ENCODE peak calls at places on chromosomes 12 and 14, in six cellular contexts. H is psoas muscle; I is astrocyte of the spinal cord; D is stomach; Z is tibial artery; X is CD8-positive, alpha-beta T cell. C is an unnamed sample.

GRCh38 chr12:124687695-124688301 is 120.4 kb upstream of the NCOR2 start:
- DNase-seq in I (peak), D (no peak), Z (no peak), X (peak), H (no peak), C (no peak)

GRCh38 chr12:25459541-25459951 is 93.5 kb downstream of the LMNTD1 start:
- DNase-seq in I (no peak), D (no peak), Z (no peak), H (no peak), X (no peak), C (peak)

GRCh38 chr14:30808576-30808975 is 65.8 kb upstream of the COCH start:
- DNase-seq in D (no peak), X (no peak), I (peak), Z (no peak), H (no peak), C (no peak)

GRCh38 chr12:114691810-114692557 is 8.0 kb upstream of the TBX3 start:
- DNase-seq in Z (no peak), X (no peak), D (no peak), I (no peak), H (no peak), C (no peak)

GRCh38 chr14:39956372-39956771 is 524.1 kb upstream of the FBXO33 start:
- DNase-seq in Z (no peak), H (no peak), I (no peak), D (no peak), X (no peak), C (no peak)

GRCh38 chr14:96085369-96085768 is 46.2 kb downstream of the C14orf132 start:
- DNase-seq in X (no peak), D (no peak), I (no peak), Z (no peak), H (no peak), C (no peak)

GRCh38 chr12:127174881-127175280 is 1092.1 kb upstream of the TMEM132C start:
- DNase-seq in H (no peak), Z (no peak), D (no peak), X (no peak), I (no peak), C (no peak)

GRCh38 chr14:105384605-105385321 is 13.6 kb upstream of the TEX22 start:
- DNase-seq in D (no peak), Z (no peak), H (no peak), I (no peak), X (no peak), C (peak)

GRCh38 chr14:52018252-52018651 is 28.9 kb downstream of the RTRAF start:
- DNase-seq in D (no peak), H (no peak), X (no peak), Z (no peak), I (no peak), C (no peak)

GRCh38 chr14:56273151-56273550 is 154.9 kb downstream of the PELI2 start:
- DNase-seq in I (peak), X (no peak), Z (no peak), D (no peak), H (peak), C (no peak)

GRCh38 chr12:107760207-107760816 is 625 bp downstream of the PRDM4 start:
- DNase-seq in Z (peak), I (no peak), H (no peak), X (peak), D (no peak), C (peak)

GRCh38 chr14:96797943-96798349 is 764 bp downstream of the VRK1 start:
- DNase-seq in D (no peak), I (no peak), X (no peak), H (no peak), Z (no peak), C (no peak)

GRCh38 chr12:124774462-124775167 is 89.0 kb downstream of the SCARB1 start:
- DNase-seq in I (peak), X (peak), Z (no peak), D (no peak), H (no peak), C (peak)

GRCh38 chr12:105256921-105257320 is 20.9 kb upstream of the APPL2 start:
- DNase-seq in D (no peak), H (no peak), Z (no peak), I (peak), X (no peak), C (no peak)

GRCh38 chr14:43898709-43899108 is 608.4 kb downstream of the FSCB start:
- DNase-seq in X (no peak), H (no peak), Z (no peak), I (no peak), D (no peak), C (no peak)

GRCh38 chr14:35921745-35922144 is 95.6 kb downstream of the BRMS1L start:
- DNase-seq in X (no peak), D (no peak), I (no peak), Z (no peak), H (no peak), C (no peak)

GRCh38 chr14:92460541-92460915 is 53.1 kb upstream of the RIN3 start:
- DNase-seq in H (no peak), X (no peak), D (peak), Z (no peak), I (no peak), C (no peak)

GRCh38 chr14:52776816-52777215 is 14.6 kb downstream of the GNPNAT1 start:
- DNase-seq in I (no peak), D (no peak), H (no peak), Z (no peak), X (no peak), C (no peak)

GRCh38 chr14:104863131-104863862 is 1.8 kb upstream of the CEP170B start:
- DNase-seq in Z (no peak), X (no peak), H (peak), D (no peak), I (no peak), C (no peak)

GRCh38 chr12:91339106-91339505 is 156.5 kb upstream of the DCN start:
- DNase-seq in I (no peak), D (no peak), H (no peak), X (no peak), Z (no peak), C (no peak)

GRCh38 chr12:125149160-125150108 is 84.2 kb downstream of the AACS start:
- DNase-seq in D (peak), H (no peak), X (no peak), I (no peak), Z (no peak), C (no peak)

GRCh38 chr14:24368562-24369252 is 723 bp downstream of the NFATC4 start:
- DNase-seq in H (peak), Z (peak), X (peak), D (no peak), I (peak), C (no peak)

GRCh38 chr12:92597118-92597517 is 105.7 kb upstream of the PLEKHG7 start:
- DNase-seq in D (no peak), Z (no peak), H (no peak), X (no peak), I (no peak), C (no peak)

GRCh38 chr14:97456958-97457357 is 659.8 kb downstream of the VRK1 start:
- DNase-seq in I (no peak), X (peak), D (no peak), H (no peak), Z (no peak), C (no peak)

GRCh38 chr12:45730842-45731336 is 1.4 kb downstream of the ARID2 start:
- DNase-seq in I (peak), H (no peak), Z (no peak), X (peak), D (no peak), C (no peak)

GRCh38 chr14:23114669-23115491 is 4.2 kb downstream of the CEBPE start:
- DNase-seq in Z (no peak), X (no peak), H (peak), I (peak), D (no peak), C (peak)

GRCh38 chr12:84874125-84874824 is 38.3 kb downstream of the SLC6A15 start:
- DNase-seq in H (no peak), I (peak), Z (no peak), D (no peak), X (no peak), C (no peak)

GRCh38 chr14:91175802-91176201 is 61.9 kb downstream of the DGLUCY start:
- DNase-seq in I (no peak), D (no peak), Z (no peak), H (no peak), X (no peak), C (no peak)

GRCh38 chr12:115101518-115101917 is 417.5 kb upstream of the TBX3 start:
- DNase-seq in Z (no peak), D (no peak), X (no peak), H (no peak), I (no peak), C (no peak)

GRCh38 chr14:45939572-45939971 is 686.6 kb upstream of the MIS18BP1 start:
- DNase-seq in H (no peak), I (no peak), D (no peak), X (no peak), Z (no peak), C (no peak)

GRCh38 chr14:45946251-45946650 is 693.2 kb upstream of the MIS18BP1 start:
- DNase-seq in I (no peak), X (no peak), H (no peak), D (no peak), Z (no peak), C (no peak)

GRCh38 chr14:45940318-45940717 is 687.3 kb upstream of the MIS18BP1 start:
- DNase-seq in D (no peak), I (no peak), Z (no peak), X (no peak), H (no peak), C (no peak)
- TF ChIP-seq CTCF in D (no peak), I (no peak), Z (no peak), X (no peak), H (no peak), C (no peak)

GRCh38 chr14:33738029-33738428 is 212.8 kb downstream of the EGLN3 start:
- DNase-seq in Z (no peak), D (no peak), I (no peak), X (no peak), H (no peak), C (no peak)
- TF ChIP-seq CTCF in Z (no peak), D (no peak), I (no peak), X (no peak), H (no peak), C (no peak)

GRCh38 chr14:102975662-102976061 is 53.2 kb downstream of the AMN start:
- DNase-seq in Z (no peak), H (no peak), D (no peak), I (no peak), X (no peak), C (no peak)
- TF ChIP-seq CTCF in Z (no peak), H (no peak), D (no peak), I (peak), X (no peak), C (no peak)

DNA sequence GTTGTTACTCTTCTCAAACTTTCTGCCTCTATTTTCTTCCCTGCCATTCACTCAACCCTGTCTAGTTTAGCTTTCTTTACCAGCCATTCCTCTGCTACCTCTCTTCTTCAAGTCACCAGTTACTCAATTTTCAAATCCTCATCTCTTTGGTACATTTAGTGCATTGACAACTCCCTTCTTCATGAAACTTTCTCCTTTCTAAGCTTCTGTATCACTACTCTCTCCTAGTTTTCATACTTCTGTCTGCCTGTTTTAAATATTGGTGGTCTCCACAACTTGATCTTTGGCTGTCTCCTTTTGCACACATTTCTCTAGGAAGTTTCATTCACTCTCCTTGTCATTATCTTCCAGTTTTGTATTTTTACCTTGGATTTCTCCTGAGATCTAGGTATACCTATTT is 6.0 kb downstream of the LEMD3 start:
- DNase-seq in Z (no peak), D (no peak), H (no peak), X (no peak), I (no peak), C (no peak)
- TF ChIP-seq CTCF in Z (no peak), D (no peak), H (no peak), X (no peak), I (no peak), C (no peak)

GRCh38 chr14:73723799-73724621 is 9.8 kb upstream of the PNMA1 start:
- DNase-seq in X (no peak), Z (peak), D (peak), I (peak), H (peak), C (no peak)
- TF ChIP-seq CTCF in X (no peak), Z (peak), D (peak), I (peak), H (peak), C (no peak)

GRCh38 chr12:24027352-24027751 is 77.9 kb upstream of the SOX5 start:
- DNase-seq in I (no peak), D (no peak), Z (no peak), H (no peak), X (no peak), C (no peak)
- TF ChIP-seq CTCF in I (no peak), D (no peak), Z (no peak), H (no peak), X (no peak), C (no peak)

GRCh38 chr14:54725998-54726397 is 159.1 kb downstream of the SAMD4A start:
- DNase-seq in X (no peak), I (no peak), H (no peak), Z (no peak), D (no peak), C (no peak)

GRCh38 chr14:54719406-54719805 is 152.5 kb downstream of the SAMD4A start:
- DNase-seq in Z (no peak), I (no peak), D (no peak), X (no peak), H (no peak), C (no peak)

GRCh38 chr14:54724772-54725325 is 157.9 kb downstream of the SAMD4A start:
- DNase-seq in H (no peak), X (no peak), Z (no peak), I (no peak), D (no peak), C (no peak)

GRCh38 chr14:54724123-54724522 is 157.2 kb downstream of the SAMD4A start:
- DNase-seq in D (no peak), I (no peak), Z (no peak), X (no peak), H (no peak), C (no peak)

DNA sequence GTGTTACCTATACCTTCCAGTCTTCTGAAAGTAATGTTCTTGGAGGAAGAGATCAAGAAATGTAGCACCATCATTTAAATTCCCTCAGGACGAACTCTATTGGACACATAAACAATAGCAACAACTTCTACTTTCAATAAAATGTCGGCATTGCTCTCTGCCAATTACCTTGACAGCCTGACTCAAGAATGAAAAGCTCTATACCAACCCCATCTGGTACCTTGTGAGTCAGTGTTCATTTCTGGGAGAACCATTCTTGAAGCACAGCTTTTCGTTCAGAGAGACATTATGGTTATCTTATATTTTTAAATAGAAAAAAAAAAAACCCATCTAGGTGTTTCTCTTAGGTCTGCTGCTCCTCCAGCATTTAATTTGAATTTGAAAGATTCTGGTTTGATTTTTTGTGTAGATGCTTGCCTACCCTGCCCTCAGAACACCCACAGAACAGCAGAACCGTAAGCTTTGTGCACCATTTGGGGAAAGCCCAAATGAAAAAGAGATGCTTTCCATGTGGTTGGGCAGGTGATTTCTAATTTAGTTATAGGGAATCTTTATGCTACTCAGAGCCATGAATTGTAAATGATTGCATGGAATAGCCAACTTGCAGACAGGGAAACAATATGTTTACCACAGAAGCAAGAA is 156.0 kb downstream of the SAMD4A start:
- DNase-seq in X (no peak), Z (no peak), I (peak), D (no peak), H (no peak), C (no peak)
- TF ChIP-seq CTCF in X (no peak), Z (peak), I (peak), D (no peak), H (peak), C (peak)

GRCh38 chr12:95590775-95591174 is 39.5 kb upstream of the USP44 start:
- DNase-seq in H (no peak), I (no peak), D (no peak), X (no peak), Z (no peak), C (no peak)
- TF ChIP-seq CTCF in H (no peak), I (no peak), D (no peak), X (no peak), Z (no peak), C (no peak)

GRCh38 chr12:33609910-33610309 is 170.3 kb upstream of the SYT10 start:
- DNase-seq in D (no peak), H (no peak), Z (no peak), X (no peak), I (no peak), C (no peak)

DNA sequence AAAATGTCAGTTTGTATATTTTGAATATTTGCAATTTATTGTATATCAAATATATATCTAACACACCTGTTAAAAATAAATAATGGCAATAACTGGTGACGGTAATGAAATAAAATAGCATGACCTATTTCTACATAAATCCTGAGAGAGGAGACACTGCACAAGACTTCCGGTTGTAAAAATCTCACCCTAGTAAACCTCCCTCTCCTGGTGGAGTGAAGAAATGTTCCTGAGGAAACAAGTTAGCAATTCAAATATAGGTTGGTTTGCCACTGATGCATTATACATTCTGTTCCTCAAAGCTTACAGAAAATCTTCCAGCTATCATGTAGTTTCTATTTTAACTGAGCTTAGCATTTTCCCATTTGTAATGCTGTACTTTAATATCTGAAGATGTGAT is 166.2 kb upstream of the SYT10 start:
- DNase-seq in H (no peak), D (no peak), Z (no peak), X (no peak), I (no peak), C (no peak)
- TF ChIP-seq CTCF in H (no peak), D (no peak), Z (no peak), X (no peak), I (peak), C (peak)

GRCh38 chr12:6752181-6752930 is 585 bp downstream of the MLF2 start:
- DNase-seq in Z (peak), I (peak), X (no peak), H (no peak), D (no peak), C (peak)
- TF ChIP-seq CTCF in Z (no peak), I (peak), X (no peak), H (peak), D (no peak), C (no peak)